ENCODE peak calls at places on chromosomes 4 and X, in five cellular contexts. One of them, this sample, is unnamed.
A peak's percentile ranks its signal among the peaks of the same experiment; 100 is the strongest.

GRCh38 chr4:100299019-100299418 is 108.8 kb upstream of the DDIT4L start:
- DNase-seq in NCI-H510A: no peak
- DNase-seq in RPMI7951: peak; percentile 68
- DNase-seq in CD8-positive, alpha-beta memory T cell: no peak
- DNase-seq in iPS-NIHi11: peak; percentile 11
- DNase-seq in this sample: no peak

GRCh38 chr4:53656421-53656981 is 65.2 kb upstream of the LNX1 start:
- DNase-seq in CD8-positive, alpha-beta memory T cell: no peak
- DNase-seq in RPMI7951: peak; percentile 86
- DNase-seq in NCI-H510A: no peak
- DNase-seq in iPS-NIHi11: no peak
- DNase-seq in this sample: no peak

GRCh38 chr4:7387925-7388324 is 46.8 kb downstream of the PSAPL1 start:
- DNase-seq in CD8-positive, alpha-beta memory T cell: no peak
- DNase-seq in NCI-H510A: no peak
- DNase-seq in RPMI7951: no peak
- DNase-seq in iPS-NIHi11: no peak
- DNase-seq in this sample: no peak

GRCh38 chr4:139330283-139330682 is 28.0 kb upstream of the NDUFC1 start:
- DNase-seq in NCI-H510A: no peak
- DNase-seq in RPMI7951: no peak
- DNase-seq in iPS-NIHi11: no peak
- DNase-seq in CD8-positive, alpha-beta memory T cell: no peak
- DNase-seq in this sample: no peak

GRCh38 chr4:137343221-137343620 is 189.1 kb downstream of the PCDH18 start:
- DNase-seq in CD8-positive, alpha-beta memory T cell: no peak
- DNase-seq in RPMI7951: no peak
- DNase-seq in NCI-H510A: no peak
- DNase-seq in iPS-NIHi11: no peak
- DNase-seq in this sample: no peak

GRCh38 chr4:147736458-147736857 is 4.6 kb downstream of the ARHGAP10 start:
- DNase-seq in CD8-positive, alpha-beta memory T cell: no peak
- DNase-seq in RPMI7951: peak; percentile 77
- DNase-seq in NCI-H510A: no peak
- DNase-seq in iPS-NIHi11: no peak
- DNase-seq in this sample: no peak

GRCh38 chrX:111585337-111585736 is 73.9 kb downstream of the SERTM2 start:
- DNase-seq in CD8-positive, alpha-beta memory T cell: no peak
- DNase-seq in NCI-H510A: no peak
- DNase-seq in RPMI7951: no peak
- DNase-seq in iPS-NIHi11: no peak
- DNase-seq in this sample: no peak

GRCh38 chr4:152369203-152369902 is 166.5 kb downstream of the FBXW7 start:
- DNase-seq in RPMI7951: no peak
- DNase-seq in NCI-H510A: no peak
- DNase-seq in CD8-positive, alpha-beta memory T cell: no peak
- DNase-seq in iPS-NIHi11: no peak
- DNase-seq in this sample: no peak

GRCh38 chrX:111719426-111720210 is 38.6 kb downstream of the ALG13 start:
- DNase-seq in RPMI7951: peak; percentile 0
- DNase-seq in NCI-H510A: no peak
- DNase-seq in CD8-positive, alpha-beta memory T cell: no peak
- DNase-seq in iPS-NIHi11: no peak
- DNase-seq in this sample: no peak

This sample was measured in T-helper 2 cell.